ENCODE peak calls at places on chromosomes 3 and 15, in six cellular contexts. J, P, U, R, T and V are unnamed samples.

GRCh38 chr3:71031151-71031550 is 552.4 kb downstream of the FOXP1 start:
- DNase-seq in J (no peak), P (no peak), U (no peak), R (no peak), T (no peak), V (no peak)

GRCh38 chr3:151096697-151097096 is 11.2 kb downstream of the MED12L start:
- DNase-seq in J (no peak), P (no peak), U (no peak), R (no peak), T (peak; percentile 65), V (no peak)

GRCh38 chr3:197722734-197723133 is 14.0 kb downstream of the RUBCN start:
- DNase-seq in J (no peak), P (no peak), U (no peak), R (no peak), T (no peak), V (no peak)

GRCh38 chr3:147356145-147356908 is 50.0 kb downstream of the ZIC4 start:
- DNase-seq in J (no peak), P (no peak), U (no peak), R (no peak), T (no peak), V (no peak)

GRCh38 chr3:48039487-48040190 is 23.4 kb upstream of the MAP4 start:
- DNase-seq in J (no peak), P (peak; percentile 9), U (no peak), R (peak; percentile 39), T (no peak), V (no peak)

GRCh38 chr15:80789296-80789695 is 10.1 kb downstream of the CEMIP start:
- DNase-seq in J (no peak), P (no peak), U (no peak), R (no peak), T (no peak), V (no peak)

GRCh38 chr3:184506579-184506978 is 55.0 kb upstream of the EPHB3 start:
- DNase-seq in J (no peak), P (no peak), U (no peak), R (no peak), T (no peak), V (no peak)

GRCh38 chr15:85116494-85116893 is 134.8 kb downstream of the PDE8A start:
- DNase-seq in J (no peak), P (no peak), U (no peak), R (no peak), T (no peak), V (no peak)

GRCh38 chr3:10993729-10994065 is 1.1 kb downstream of the SLC6A1 start:
- DNase-seq in J (no peak), P (no peak), U (no peak), R (no peak), T (no peak), V (no peak)

GRCh38 chr3:178966299-178967183 is 105.1 kb downstream of the ZMAT3 start:
- DNase-seq in J (peak; percentile 62), P (no peak), U (no peak), R (peak; percentile 4), T (no peak), V (peak; percentile 17)
- TF ChIP-seq CTCF in J (peak; percentile 89), P (peak; percentile 52), U (no peak), R (peak; percentile 69), T (peak; percentile 62), V (peak; percentile 34)

GRCh38 chr3:139728414-139728813 is 50.6 kb upstream of the NMNAT3 start:
- DNase-seq in J (no peak), P (peak; percentile 3), U (no peak), R (no peak), T (no peak), V (no peak)
- H3K4me3 ChIP-seq in J (no peak overlapping the region), P (no peak overlapping the region), U (no peak overlapping the region), R (no peak overlapping the region), T (no peak overlapping the region), V (no peak overlapping the region)

GRCh38 chr3:117903226-117903625 is 1131.4 kb downstream of the IGSF11 start:
- DNase-seq in J (no peak), P (no peak), U (no peak), R (no peak), T (no peak), V (no peak)

GRCh38 chr3:117893638-117894037 is 1141.0 kb downstream of the IGSF11 start:
- DNase-seq in J (peak; percentile 1), P (no peak), U (no peak), R (no peak), T (no peak), V (no peak)

GRCh38 chr3:117892991-117893390 is 1141.7 kb downstream of the IGSF11 start:
- DNase-seq in J (no peak), P (no peak), U (no peak), R (no peak), T (no peak), V (no peak)

DNA sequence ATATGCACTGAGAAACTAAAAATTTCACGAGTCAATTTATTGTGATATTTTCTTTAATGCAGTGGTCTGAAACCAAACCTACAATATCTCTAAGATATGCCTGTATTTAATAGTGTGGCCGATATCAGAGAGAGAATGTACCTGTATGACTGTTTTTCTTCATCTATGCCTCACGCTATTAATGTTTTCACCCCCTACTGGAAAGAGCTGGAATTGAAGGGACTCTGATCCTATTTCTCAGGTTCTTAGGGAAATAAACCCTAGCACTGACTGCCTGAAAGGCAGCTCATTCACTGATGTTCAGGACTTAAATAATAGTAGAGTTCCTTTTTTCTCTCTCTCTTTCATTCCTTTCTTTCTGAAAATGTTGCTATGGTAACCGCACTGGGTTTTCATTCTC is 1135.9 kb downstream of the IGSF11 start:
- DNase-seq in J (peak; percentile 23), P (no peak), U (no peak), R (peak; percentile 2), T (no peak), V (peak; percentile 9)
- TF ChIP-seq CTCF in J (peak; percentile 71), P (peak; percentile 23), U (no peak), R (peak; percentile 39), T (no peak), V (peak; percentile 52)

DNA sequence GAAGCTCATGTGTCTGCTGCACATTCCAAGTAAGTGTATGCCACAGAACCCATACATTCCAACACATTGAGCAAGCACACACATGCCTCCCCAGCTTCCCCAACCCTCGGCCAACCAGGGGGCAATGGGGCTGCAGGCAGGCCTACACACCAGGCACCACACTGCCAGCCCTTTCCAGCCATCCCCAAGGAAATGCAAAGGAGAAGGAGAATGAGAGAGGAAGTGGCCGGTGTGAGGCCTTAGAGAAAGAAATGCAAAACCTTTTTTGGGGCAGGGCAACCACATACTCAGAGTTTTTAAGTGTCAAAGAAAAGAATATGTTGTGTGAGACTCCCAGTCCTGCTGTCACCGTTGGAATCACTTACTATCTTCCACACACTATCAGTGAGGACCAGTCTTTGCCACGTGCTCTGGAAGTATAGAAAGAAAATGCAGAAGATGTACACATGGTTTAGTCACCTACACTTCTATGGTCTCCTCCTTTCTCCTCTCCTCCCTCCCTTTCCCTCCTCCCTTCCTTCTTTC is 11.1 kb downstream of the IGF2BP2 start:
- DNase-seq in J (no peak), P (no peak), U (no peak), R (no peak), T (no peak), V (no peak)
- H3K4me3 ChIP-seq in J (no peak overlapping the region), P (no peak overlapping the region), U (no peak overlapping the region), R (no peak overlapping the region), T (no peak overlapping the region), V (peak overlapping the region; percentile 7)

GRCh38 chr3:107543666-107544065 is 20.9 kb downstream of the BBX start:
- DNase-seq in J (peak; percentile 28), P (no peak), U (no peak), R (no peak), T (no peak), V (no peak)
- TF ChIP-seq CTCF in J (peak; percentile 76), P (peak; percentile 49), U (no peak), R (peak; percentile 68), T (peak; percentile 30), V (no peak)

GRCh38 chr15:101244039-101244781 is 7.6 kb downstream of the CHSY1 start:
- DNase-seq in J (peak; percentile 42), P (no peak), U (no peak), R (no peak), T (no peak), V (no peak)
- H3K4me3 ChIP-seq in J (no peak overlapping the region), P (no peak overlapping the region), U (no peak overlapping the region), R (no peak overlapping the region), T (no peak overlapping the region), V (no peak overlapping the region)

DNA sequence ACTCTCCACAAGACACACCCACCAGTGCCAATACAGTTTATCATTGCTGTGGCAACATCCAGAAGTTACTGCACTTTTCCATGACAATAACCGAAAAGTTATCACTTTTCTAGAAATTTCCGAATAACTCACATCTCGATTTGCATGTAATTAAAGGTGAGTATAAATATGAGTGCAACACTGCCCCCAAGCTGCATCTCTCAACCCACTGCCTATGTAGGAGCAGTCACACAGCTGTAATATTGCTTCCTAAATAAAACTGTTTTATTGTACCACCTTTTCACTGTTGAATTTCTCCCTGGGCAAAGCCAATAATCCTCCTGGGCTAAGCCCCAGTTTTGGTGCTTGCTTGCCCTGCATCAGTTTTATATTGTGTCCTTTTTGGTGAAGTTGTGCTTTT is 601.0 kb upstream of the EPHA6 start:
- DNase-seq in J (no peak), P (no peak), U (no peak), R (no peak), T (no peak), V (no peak)
- TF ChIP-seq CTCF in J (no peak), P (no peak), U (no peak), R (peak; percentile 17), T (no peak), V (no peak)